ENCODE peak calls at places on chromosomes 5 and 9, in four cellular contexts. C is CD8-positive, alpha-beta T cell; H is lower lobe of right lung; E is astrocyte. X is an unnamed sample.

GRCh38 chr9:135468866-135469521 is 10.6 kb upstream of the PPP1R26 start:
- DNase-seq in C (no peak), H (no peak), E (no peak), X (no peak)

GRCh38 chr9:121681404-121681803 is 30.0 kb downstream of the DAB2IP start:
- DNase-seq in C (no peak), H (no peak), E (no peak), X (no peak)

GRCh38 chr9:127096208-127096607 is 26.2 kb downstream of the ANGPTL2 start:
- DNase-seq in C (no peak), H (no peak), E (no peak), X (no peak)

GRCh38 chr5:127001621-127002296 is 28.6 kb downstream of the MARCHF3 start:
- DNase-seq in C (no peak), H (no peak), E (peak), X (peak)

GRCh38 chr5:160534125-160534524 is 112.5 kb downstream of the PTTG1 start:
- DNase-seq in C (no peak), H (no peak), E (peak), X (no peak)

GRCh38 chr9:127360829-127361228 is 36.1 kb upstream of the SLC2A8 start:
- DNase-seq in C (no peak), H (no peak), E (peak), X (no peak)

GRCh38 chr9:130937146-130938076 is 1.6 kb downstream of the FIBCD1 start:
- DNase-seq in C (no peak), H (no peak), E (no peak), X (no peak)

GRCh38 chr9:110514861-110515260 is 64.7 kb downstream of the SVEP1 start:
- DNase-seq in C (no peak), H (no peak), E (no peak), X (no peak)

GRCh38 chr9:125246261-125246667 is 5.1 kb upstream of the HSPA5 start:
- DNase-seq in C (no peak), H (no peak), E (no peak), X (no peak)

GRCh38 chr9:11204521-11204920 is 591.7 kb upstream of the PTPRD start:
- DNase-seq in C (no peak), H (no peak), E (no peak), X (no peak)

GRCh38 chr5:67163231-67163756 is 33.3 kb downstream of the CD180 start:
- DNase-seq in C (no peak), H (no peak), E (no peak), X (no peak)

GRCh38 chr9:128120061-128120740 is 7.3 kb downstream of the PTGES2 start:
- DNase-seq in C (no peak), H (peak), E (no peak), X (no peak)

GRCh38 chr5:150645070-150645700 is 4.7 kb downstream of the SYNPO start:
- DNase-seq in C (no peak), H (no peak), E (peak), X (peak)

GRCh38 chr9:107548298-107549142 is 59.0 kb upstream of the KLF4 start:
- DNase-seq in C (no peak), H (no peak), E (peak), X (peak)

GRCh38 chr5:172410160-172410559 is 44.2 kb downstream of the SH3PXD2B start:
- DNase-seq in C (no peak), H (no peak), E (peak), X (no peak)

GRCh38 chr5:7415123-7415522 is 19.2 kb downstream of the ADCY2 start:
- DNase-seq in C (no peak), H (no peak), E (no peak), X (no peak)

GRCh38 chr5:79488775-79489174 is 25.2 kb downstream of the HOMER1 start:
- DNase-seq in C (no peak), H (no peak), E (peak), X (no peak)

GRCh38 chr9:134681061-134681661 is 39.6 kb downstream of the COL5A1 start:
- DNase-seq in C (no peak), H (no peak), E (peak), X (no peak)

GRCh38 chr5:41695920-41696582 is 174.2 kb downstream of the OXCT1 start:
- DNase-seq in C (no peak), H (no peak), E (no peak), X (no peak)

GRCh38 chr5:170405822-170406221 is 16.7 kb upstream of the KCNMB1 start:
- DNase-seq in C (no peak), H (no peak), E (no peak), X (no peak)

GRCh38 chr9:113425072-113425471 is 14.5 kb downstream of the C9orf43 start:
- DNase-seq in C (no peak), H (no peak), E (no peak), X (no peak)

GRCh38 chr9:126148523-126148870 is 178.1 kb upstream of the MVB12B start:
- DNase-seq in C (no peak), H (no peak), E (no peak), X (no peak)

GRCh38 chr5:172758077-172758835 is 12.7 kb downstream of the DUSP1 start:
- DNase-seq in C (no peak), H (no peak), E (peak), X (peak)

GRCh38 chr5:142131394-142131793 is 22.8 kb downstream of the NDFIP1 start:
- DNase-seq in C (no peak), H (no peak), E (no peak), X (no peak)

GRCh38 chr5:140869555-140869886 is 764 bp downstream of the PCDHA11 start:
- DNase-seq in C (no peak), H (no peak), E (no peak), X (no peak)

GRCh38 chr5:149083846-149084245 is 21.0 kb upstream of the SH3TC2 start:
- DNase-seq in C (no peak), H (no peak), E (no peak), X (no peak)

GRCh38 chr5:58363444-58363843 is 96.4 kb downstream of the PLK2 start:
- DNase-seq in C (no peak), H (no peak), E (no peak), X (no peak)

GRCh38 chr9:133490865-133491655 is 12.2 kb upstream of the SLC2A6 start:
- DNase-seq in C (no peak), H (peak), E (no peak), X (no peak)

GRCh38 chr5:142748132-142748531 is 22.0 kb upstream of the ARHGAP26 start:
- DNase-seq in C (no peak), H (no peak), E (no peak), X (no peak)

GRCh38 chr9:123425261-123425821 is 69.3 kb downstream of the CRB2 start:
- DNase-seq in C (no peak), H (no peak), E (no peak), X (no peak)

GRCh38 chr9:16986441-16987387 is 116.2 kb upstream of the BNC2 start:
- DNase-seq in C (no peak), H (no peak), E (peak), X (no peak)

GRCh38 chr9:137456061-137456863 is 2.9 kb downstream of the NSMF start:
- DNase-seq in C (no peak), H (peak), E (peak), X (no peak)

GRCh38 chr5:180135128-180135955 is 63.8 kb upstream of the RNF130 start:
- DNase-seq in C (no peak), H (peak), E (peak), X (peak)

GRCh38 chr5:180126716-180127681 is 55.4 kb upstream of the RNF130 start:
- DNase-seq in C (no peak), H (no peak), E (no peak), X (no peak)

GRCh38 chr9:123378028-123378427 is 22.0 kb downstream of the CRB2 start:
- DNase-seq in C (no peak), H (no peak), E (no peak), X (no peak)

GRCh38 chr9:93909242-93909616 is 45.9 kb downstream of the BARX1 start:
- DNase-seq in C (no peak), H (no peak), E (no peak), X (no peak)

GRCh38 chr9:105055922-105056321 is 128.0 kb upstream of the ABCA1 start:
- DNase-seq in C (no peak), H (no peak), E (peak), X (no peak)

GRCh38 chr9:107513464-107514092 is 24.0 kb upstream of the KLF4 start:
- DNase-seq in C (no peak), H (no peak), E (no peak), X (no peak)

GRCh38 chr5:97618721-97619120 is 435.7 kb upstream of the RIOK2 start:
- DNase-seq in C (no peak), H (no peak), E (peak), X (peak)

GRCh38 chr9:132407196-132407595 is 556 bp upstream of the TTF1 start:
- DNase-seq in C (no peak), H (no peak), E (no peak), X (no peak)

GRCh38 chr9:19937121-19937520 is 148.3 kb upstream of the SLC24A2 start:
- DNase-seq in C (no peak), H (no peak), E (no peak), X (no peak)

GRCh38 chr9:19935422-19935821 is 146.6 kb upstream of the SLC24A2 start:
- DNase-seq in C (no peak), H (no peak), E (no peak), X (no peak)

GRCh38 chr9:19936598-19936997 is 147.8 kb upstream of the SLC24A2 start:
- DNase-seq in C (no peak), H (no peak), E (no peak), X (no peak)

GRCh38 chr9:19931066-19931465 is 142.2 kb upstream of the SLC24A2 start:
- DNase-seq in C (no peak), H (no peak), E (no peak), X (no peak)

GRCh38 chr9:19934301-19934868 is 145.5 kb upstream of the SLC24A2 start:
- DNase-seq in C (no peak), H (no peak), E (peak), X (no peak)
- H3K4me3 ChIP-seq in C (peak), H (peak), E (peak), X (peak)

DNA sequence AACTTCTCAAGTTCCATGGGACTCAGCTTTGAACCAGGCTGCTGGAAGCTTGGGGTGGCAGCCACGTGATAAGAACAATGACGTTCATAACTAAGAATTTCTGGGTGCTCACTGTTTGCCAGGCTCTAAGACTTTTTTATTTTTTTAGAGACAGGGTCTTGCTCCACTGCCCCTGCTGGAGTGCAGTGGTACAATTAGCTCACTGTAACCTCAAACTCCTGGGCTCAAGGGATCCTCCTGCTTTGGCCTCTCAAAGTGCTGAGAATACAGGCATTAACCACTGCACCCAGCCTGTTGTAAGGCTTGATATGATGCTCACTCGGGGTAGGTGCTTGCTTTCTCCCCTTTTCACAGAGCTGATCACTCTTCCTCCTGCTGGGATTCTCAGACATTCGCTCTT is 38.7 kb downstream of the PTPN3 start:
- DNase-seq in C (no peak), H (no peak), E (no peak), X (no peak)
- TF ChIP-seq CTCF in C (no peak), H (no peak), E (no peak), X (no peak)

GRCh38 chr9:99822596-99823391 is 1.1 kb downstream of the NR4A3 start:
- DNase-seq in C (peak), H (peak), E (peak), X (no peak)
- H3K4me3 ChIP-seq in C (peak), H (peak), E (peak), X (peak)

GRCh38 chr5:167970002-167970401 is 321.4 kb upstream of the WWC1 start:
- DNase-seq in C (no peak), H (no peak), E (peak), X (no peak)
- TF ChIP-seq CTCF in C (no peak), H (no peak), E (no peak), X (no peak)

GRCh38 chr9:13083366-13083765 is 196.1 kb downstream of the MPDZ start:
- DNase-seq in C (no peak), H (no peak), E (no peak), X (no peak)

GRCh38 chr9:13090588-13090987 is 188.9 kb downstream of the MPDZ start:
- DNase-seq in C (no peak), H (no peak), E (no peak), X (no peak)

GRCh38 chr9:13083973-13084528 is 195.4 kb downstream of the MPDZ start:
- DNase-seq in C (no peak), H (no peak), E (peak), X (peak)

GRCh38 chr9:13089721-13090120 is 189.8 kb downstream of the MPDZ start:
- DNase-seq in C (no peak), H (no peak), E (no peak), X (no peak)

GRCh38 chr9:13088734-13089427 is 190.6 kb downstream of the MPDZ start:
- DNase-seq in C (no peak), H (no peak), E (peak), X (no peak)
- H3K4me3 ChIP-seq in C (no peak), H (no peak), E (peak), X (no peak)